ENCODE peak calls at places on chromosomes 5 and 9, in four cellular contexts. E is posterior vena cava, O is fibroblast of pulmonary artery, Q is hepatic stellate cell. A is an unnamed sample.

GRCh38 chr9:133733421-133734250 is 4.5 kb downstream of the SARDH start:
- DNase-seq in Q (no peak), O (no peak), E (peak; percentile 78), A (no peak)

GRCh38 chr9:123678038-123678877 is 251.7 kb downstream of the DENND1A start:
- DNase-seq in E (no peak), Q (no peak), O (no peak), A (no peak)

GRCh38 chr5:82396871-82397514 is 118.8 kb upstream of the RPS23 start:
- DNase-seq in Q (peak; percentile 74), O (peak; percentile 99), E (peak; percentile 95), A (peak; percentile 100)

GRCh38 chr9:135550344-135550918 is 4.5 kb downstream of the OBP2A start:
- DNase-seq in E (peak; percentile 62), Q (no peak), O (no peak), A (no peak)

GRCh38 chr9:108053555-108054061 is 564.0 kb upstream of the KLF4 start:
- DNase-seq in E (peak; percentile 91), O (peak; percentile 92), Q (no peak), A (peak; percentile 91)

GRCh38 chr9:111483419-111483861 is 743 bp downstream of the ECPAS start:
- DNase-seq in E (peak; percentile 85), O (no peak), Q (peak; percentile 62), A (no peak)

GRCh38 chr9:4666042-4666699 is at the start of gene SPATA6L:
- DNase-seq in O (peak; percentile 60), Q (peak; percentile 60), E (peak; percentile 91), A (peak; percentile 50)

GRCh38 chr5:124453221-124454032 is 293.0 kb downstream of the ZNF608 start:
- DNase-seq in E (no peak), O (peak; percentile 30), Q (peak; percentile 14), A (peak; percentile 55)

GRCh38 chr5:150080696-150081435 is 5.5 kb downstream of the CSF1R start:
- DNase-seq in E (no peak), O (no peak), Q (no peak), A (no peak)

GRCh38 chr9:13555989-13556500 is 276.6 kb upstream of the MPDZ start:
- DNase-seq in Q (no peak), E (no peak), O (no peak), A (no peak)

GRCh38 chr9:94672811-94673487 is 33.6 kb upstream of the FBP1 start:
- DNase-seq in O (peak; percentile 66), Q (peak; percentile 41), E (no peak), A (peak; percentile 78)

GRCh38 chr9:85521331-85522197 is 220.2 kb downstream of the AGTPBP1 start:
- DNase-seq in O (no peak), Q (no peak), E (no peak), A (no peak)

GRCh38 chr5:180605554-180606214 is 14.4 kb upstream of the SCGB3A1 start:
- DNase-seq in O (peak; percentile 69), E (peak; percentile 69), Q (peak; percentile 55), A (peak; percentile 64)

GRCh38 chr5:151718653-151719052 is 31.9 kb upstream of the SPARC start:
- DNase-seq in E (no peak), O (peak; percentile 50), Q (peak; percentile 54), A (peak; percentile 71)

GRCh38 chr5:178340187-178340586 is 107.6 kb upstream of the PHYKPL start:
- DNase-seq in O (no peak), E (no peak), Q (no peak), A (no peak)

GRCh38 chr5:141121563-141121962 is at the start of gene PCDHB4:
- DNase-seq in Q (no peak), O (peak; percentile 6), E (no peak), A (no peak)

GRCh38 chr5:131814990-131815389 is 18.2 kb upstream of the FNIP1 start:
- DNase-seq in O (peak; percentile 92), E (no peak), Q (peak; percentile 67), A (peak; percentile 86)

GRCh38 chr9:98599566-98599965 is 109.2 kb downstream of the GABBR2 start:
- DNase-seq in Q (no peak), E (no peak), O (no peak), A (no peak)

GRCh38 chr5:153476767-153477166 is 13.7 kb upstream of the GRIA1 start:
- DNase-seq in O (peak; percentile 88), E (no peak), Q (peak; percentile 5), A (peak; percentile 97)

GRCh38 chr5:66551338-66551737 is 44.9 kb upstream of the MAST4 start:
- DNase-seq in O (no peak), Q (no peak), E (no peak), A (no peak)

GRCh38 chr5:112419050-112419595 is at the start of gene EPB41L4A:
- DNase-seq in Q (no peak), O (peak; percentile 13), E (peak; percentile 80), A (no peak)

A was measured in iris pigment epithelial cell.